ENCODE peak calls at places on chromosomes 2 and 18, in ten cellular contexts. D is adrenal gland; K is K562; C is sigmoid colon; U is IMR-90; Q is CD8-positive, alpha-beta T cell; H is keratinocyte; Y is brain microvascular endothelial cell; L is HAP-1; F is CD4-positive, CD25-positive, alpha-beta regulatory T cell. X is an unnamed sample.

GRCh38 chr2:28394331-28394877 is 1.7 kb downstream of the FOSL2 start:
- DNase-seq in D (peak; percentile 64), K (no peak), C (peak; percentile 91), U (peak; percentile 71), Q (no peak), H (no peak), Y (peak; percentile 65), L (no peak), F (no peak), X (peak; percentile 74)

GRCh38 chr2:134178109-134178877 is 75.6 kb upstream of the MGAT5 start:
- DNase-seq in D (no peak), K (no peak), C (no peak), U (peak; percentile 11), Q (no peak), H (no peak), Y (no peak), L (no peak), F (peak; percentile 28), X (no peak)

GRCh38 chr2:205678743-205679142 is 3.6 kb upstream of the NRP2 start:
- DNase-seq in D (no peak), K (no peak), C (no peak), U (no peak), Q (no peak), H (no peak), Y (no peak), L (no peak), F (no peak), X (no peak)

GRCh38 chr18:61466736-61467135 is 133.5 kb downstream of the CDH20 start:
- DNase-seq in D (no peak), K (no peak), C (no peak), U (no peak), Q (no peak), H (no peak), Y (no peak), L (no peak), F (no peak), X (no peak)

GRCh38 chr18:9673296-9674251 is 34.5 kb upstream of the RAB31 start:
- DNase-seq in D (peak; percentile 50), K (no peak), C (no peak), U (peak; percentile 58), Q (no peak), H (peak; percentile 90), Y (peak; percentile 23), L (peak; percentile 40), F (peak; percentile 18), X (peak; percentile 44)

GRCh38 chr18:31206787-31207381 is 44.2 kb upstream of the DSC1 start:
- DNase-seq in D (peak; percentile 44), K (peak; percentile 27), C (no peak), U (peak; percentile 23), Q (no peak), H (peak; percentile 77), Y (peak; percentile 33), L (peak; percentile 93), F (no peak), X (peak; percentile 79)

GRCh38 chr18:36215577-36215976 is 28.3 kb downstream of the MOCOS start:
- DNase-seq in D (no peak), K (no peak), C (no peak), U (no peak), Q (no peak), H (no peak), Y (no peak), L (no peak), F (no peak), X (no peak)

GRCh38 chr2:190863946-190864345 is 16.7 kb upstream of the GLS start:
- DNase-seq in D (no peak), K (no peak), C (no peak), U (no peak), Q (no peak), H (no peak), Y (no peak), L (no peak), F (no peak), X (no peak)

GRCh38 chr2:38109732-38110181 is 33.8 kb upstream of the CYP1B1 start:
- DNase-seq in D (no peak), K (no peak), C (no peak), U (no peak), Q (no peak), H (peak; percentile 60), Y (no peak), L (no peak), F (no peak), X (no peak)

GRCh38 chr2:59806486-59806885 is 747.0 kb downstream of the BCL11A start:
- DNase-seq in D (no peak), K (no peak), C (no peak), U (no peak), Q (no peak), H (no peak), Y (no peak), L (no peak), F (no peak), X (no peak)

GRCh38 chr2:197575987-197576386 is 60.1 kb downstream of the MOB4 start:
- DNase-seq in D (no peak), K (no peak), C (peak; percentile 72), U (peak; percentile 24), Q (no peak), H (no peak), Y (peak; percentile 76), L (no peak), F (no peak), X (no peak)

GRCh38 chr2:228224410-228224809 is 42.9 kb upstream of the SPHKAP start:
- DNase-seq in D (no peak), K (no peak), C (no peak), U (no peak), Q (no peak), H (no peak), Y (no peak), L (no peak), F (no peak), X (no peak)

DNA sequence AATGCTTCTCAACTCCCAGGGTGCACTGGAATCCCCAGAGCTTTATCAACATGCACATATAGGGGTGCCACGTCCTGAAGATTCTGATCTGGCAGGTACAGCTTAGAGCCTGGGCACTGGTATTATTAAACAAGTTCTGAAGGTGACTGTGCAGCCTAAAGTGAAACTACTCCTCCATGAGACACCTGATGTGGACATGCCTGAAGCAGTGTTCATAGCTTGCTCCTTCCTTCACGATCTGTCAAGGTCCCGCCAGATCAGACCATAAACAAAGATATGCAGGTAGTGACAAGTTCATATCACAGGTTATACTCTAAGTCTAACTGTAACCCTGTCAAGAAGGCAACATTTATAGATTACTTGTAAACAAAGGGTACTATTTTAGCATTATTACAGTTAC is 65.3 kb upstream of the DNER start:
- DNase-seq in D (no peak), K (no peak), C (no peak), U (peak; percentile 26), Q (no peak), H (peak; percentile 30), Y (no peak), L (no peak), F (no peak), X (no peak)
- H3K36me3 ChIP-seq in D (no peaks in the 10 kb centered on the region), K (peaks cover 76% of the 10 kb centered on the region), C (peaks cover 19% of the 10 kb centered on the region), U (peaks cover 23% of the 10 kb centered on the region), Q (peaks cover 25% of the 10 kb centered on the region), H (peaks cover 5% of the 10 kb centered on the region), Y (peaks cover 18% of the 10 kb centered on the region), L (peaks cover 29% of the 10 kb centered on the region), F (peaks cover 48% of the 10 kb centered on the region), X (peaks cover 82% of the 10 kb centered on the region)

GRCh38 chr2:48584551-48584950 is 33.1 kb upstream of the GTF2A1L start:
- DNase-seq in D (no peak), K (no peak), C (no peak), U (no peak), Q (no peak), H (no peak), Y (no peak), L (no peak), F (no peak), X (no peak)
- H3K36me3 ChIP-seq in D (no peaks in the 10 kb centered on the region), K (no peaks in the 10 kb centered on the region), C (peaks cover 16% of the 10 kb centered on the region), U (peaks cover 8% of the 10 kb centered on the region), Q (no peaks in the 10 kb centered on the region), H (no peaks in the 10 kb centered on the region), Y (no peaks in the 10 kb centered on the region), L (no peaks in the 10 kb centered on the region), F (no peaks in the 10 kb centered on the region), X (peaks cover 10% of the 10 kb centered on the region)

DNA sequence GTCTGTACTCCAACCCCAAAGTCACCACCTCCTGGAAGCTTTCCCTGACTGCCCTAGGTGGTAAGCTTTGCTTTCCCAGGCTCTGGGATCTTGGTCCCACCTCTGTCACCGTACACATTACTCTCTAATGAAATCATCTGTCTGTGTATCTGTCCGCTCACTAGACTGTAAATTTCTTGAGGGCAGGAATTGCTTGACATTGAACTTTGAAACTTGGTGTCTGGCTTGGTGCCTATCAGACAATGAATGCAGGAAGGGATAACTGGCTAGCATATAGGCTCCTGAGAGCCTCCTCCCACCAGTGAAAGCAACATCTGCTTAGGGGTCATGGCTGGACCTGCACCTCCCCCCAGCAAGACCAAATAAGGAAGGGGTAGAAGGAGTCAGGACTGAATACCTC is 155.7 kb downstream of the TNS1 start:
- DNase-seq in D (no peak), K (no peak), C (no peak), U (no peak), Q (no peak), H (no peak), Y (no peak), L (no peak), F (no peak), X (no peak)
- H3K36me3 ChIP-seq in D (no peaks in the 10 kb centered on the region), K (no peaks in the 10 kb centered on the region), C (peaks cover 61% of the 10 kb centered on the region), U (peaks cover 50% of the 10 kb centered on the region), Q (no peaks in the 10 kb centered on the region), H (no peaks in the 10 kb centered on the region), Y (peaks cover 25% of the 10 kb centered on the region), L (no peaks in the 10 kb centered on the region), F (no peaks in the 10 kb centered on the region), X (peaks cover 43% of the 10 kb centered on the region)

GRCh38 chr2:178628590-178628989 is 148.3 kb downstream of the PLEKHA3 start:
- DNase-seq in D (no peak), K (no peak), C (no peak), U (no peak), Q (no peak), H (no peak), Y (no peak), L (no peak), F (no peak), X (no peak)

GRCh38 chr2:178635897-178636296 is 155.6 kb downstream of the PLEKHA3 start:
- DNase-seq in D (no peak), K (no peak), C (no peak), U (no peak), Q (no peak), H (no peak), Y (no peak), L (no peak), F (no peak), X (no peak)

GRCh38 chr2:178629463-178629862 is 149.2 kb downstream of the PLEKHA3 start:
- DNase-seq in D (no peak), K (no peak), C (no peak), U (no peak), Q (no peak), H (no peak), Y (no peak), L (no peak), F (no peak), X (no peak)

GRCh38 chr2:178627401-178627800 is 147.1 kb downstream of the PLEKHA3 start:
- DNase-seq in D (no peak), K (no peak), C (no peak), U (no peak), Q (no peak), H (no peak), Y (no peak), L (no peak), F (no peak), X (no peak)

DNA sequence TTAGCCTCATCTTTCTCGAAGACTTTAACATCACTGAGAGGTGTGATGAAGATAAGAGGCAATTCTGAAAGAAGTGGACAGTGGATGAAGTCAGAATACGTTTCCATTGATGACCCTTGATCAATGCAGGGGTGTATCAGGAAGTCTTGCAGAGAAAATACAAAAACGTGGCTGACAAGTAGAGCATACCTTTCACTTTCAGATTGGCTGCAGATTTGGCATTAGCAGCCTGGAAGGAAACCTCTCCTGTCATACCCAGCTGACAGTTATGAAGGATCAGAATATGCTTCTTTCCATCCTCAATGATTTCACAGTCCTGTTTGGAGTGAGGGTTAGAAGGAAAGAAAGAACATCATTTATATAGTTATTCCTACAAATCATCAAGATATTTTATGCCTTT is 152.5 kb downstream of the PLEKHA3 start:
- DNase-seq in D (no peak), K (no peak), C (no peak), U (no peak), Q (no peak), H (no peak), Y (no peak), L (no peak), F (no peak), X (no peak)
- H3K36me3 ChIP-seq in D (no peaks in the 10 kb centered on the region), K (no peaks in the 10 kb centered on the region), C (no peaks in the 10 kb centered on the region), U (no peaks in the 10 kb centered on the region), Q (peaks cover 12% of the 10 kb centered on the region), H (no peaks in the 10 kb centered on the region), Y (no peaks in the 10 kb centered on the region), L (no peaks in the 10 kb centered on the region), F (peaks cover 95% of the 10 kb centered on the region), X (no peaks in the 10 kb centered on the region)

X was measured in SJSA1.